ENCODE peak calls at places on chromosomes 6 and 20, in nine cellular contexts. One of them, this sample, is unnamed.

GRCh38 chr6:143971453-143971852 is 36.6 kb downstream of the PLAGL1 start:
- DNase-seq in NCI-H1092: no peak
- DNase-seq in activated CD8-positive, alpha-beta memory T cell treated with anti-CD3 and anti-CD28 coated beads for 1 hour: no peak
- DNase-seq in ACHN: no peak
- DNase-seq in activated CD4-positive, alpha-beta memory T cell treated with anti-CD3 and anti-CD28 coated beads for 36 hours: no peak
- DNase-seq in cardiac muscle cell: no peak
- DNase-seq in cardiac septum: no peak
- DNase-seq in GM12892: no peak
- DNase-seq in hippocampal formation: no peak
- DNase-seq in this sample: no peak

GRCh38 chr6:28333599-28334018 is 2.3 kb downstream of the ZSCAN31 start:
- DNase-seq in NCI-H1092: no peak
- DNase-seq in activated CD8-positive, alpha-beta memory T cell treated with anti-CD3 and anti-CD28 coated beads for 1 hour: no peak
- DNase-seq in ACHN: no peak
- DNase-seq in activated CD4-positive, alpha-beta memory T cell treated with anti-CD3 and anti-CD28 coated beads for 36 hours: no peak
- DNase-seq in cardiac muscle cell: no peak
- DNase-seq in cardiac septum: no peak
- DNase-seq in GM12892: no peak
- DNase-seq in hippocampal formation: no peak
- DNase-seq in this sample: no peak

GRCh38 chr20:59770270-59770669 is 163.2 kb downstream of the SYCP2 start:
- DNase-seq in NCI-H1092: no peak
- DNase-seq in activated CD8-positive, alpha-beta memory T cell treated with anti-CD3 and anti-CD28 coated beads for 1 hour: no peak
- DNase-seq in ACHN: peak
- DNase-seq in activated CD4-positive, alpha-beta memory T cell treated with anti-CD3 and anti-CD28 coated beads for 36 hours: no peak
- DNase-seq in cardiac muscle cell: no peak
- DNase-seq in cardiac septum: no peak
- DNase-seq in GM12892: no peak
- DNase-seq in hippocampal formation: no peak
- DNase-seq in this sample: no peak

GRCh38 chr6:129671442-129672344 is 38.3 kb downstream of the ARHGAP18 start:
- DNase-seq in NCI-H1092: no peak
- DNase-seq in activated CD8-positive, alpha-beta memory T cell treated with anti-CD3 and anti-CD28 coated beads for 1 hour: no peak
- DNase-seq in ACHN: peak
- DNase-seq in activated CD4-positive, alpha-beta memory T cell treated with anti-CD3 and anti-CD28 coated beads for 36 hours: peak
- DNase-seq in cardiac muscle cell: peak
- DNase-seq in cardiac septum: no peak
- DNase-seq in GM12892: peak
- DNase-seq in hippocampal formation: no peak
- DNase-seq in this sample: no peak

GRCh38 chr6:85482206-85483040 is 32.5 kb downstream of the NT5E start:
- DNase-seq in NCI-H1092: no peak
- DNase-seq in activated CD8-positive, alpha-beta memory T cell treated with anti-CD3 and anti-CD28 coated beads for 1 hour: no peak
- DNase-seq in ACHN: no peak
- DNase-seq in activated CD4-positive, alpha-beta memory T cell treated with anti-CD3 and anti-CD28 coated beads for 36 hours: no peak
- DNase-seq in cardiac muscle cell: peak
- DNase-seq in cardiac septum: no peak
- DNase-seq in GM12892: no peak
- DNase-seq in hippocampal formation: no peak
- DNase-seq in this sample: no peak

GRCh38 chr20:51121901-51122412 is 99.0 kb upstream of the KCNG1 start:
- DNase-seq in NCI-H1092: no peak
- DNase-seq in activated CD8-positive, alpha-beta memory T cell treated with anti-CD3 and anti-CD28 coated beads for 1 hour: no peak
- DNase-seq in ACHN: no peak
- DNase-seq in activated CD4-positive, alpha-beta memory T cell treated with anti-CD3 and anti-CD28 coated beads for 36 hours: no peak
- DNase-seq in cardiac muscle cell: no peak
- DNase-seq in cardiac septum: no peak
- DNase-seq in GM12892: no peak
- DNase-seq in hippocampal formation: no peak
- DNase-seq in this sample: no peak

GRCh38 chr6:109978174-109979032 is at the start of gene GPR6:
- DNase-seq in NCI-H1092: peak
- DNase-seq in activated CD8-positive, alpha-beta memory T cell treated with anti-CD3 and anti-CD28 coated beads for 1 hour: peak
- DNase-seq in ACHN: peak
- DNase-seq in activated CD4-positive, alpha-beta memory T cell treated with anti-CD3 and anti-CD28 coated beads for 36 hours: peak
- DNase-seq in cardiac muscle cell: peak
- DNase-seq in cardiac septum: no peak
- DNase-seq in GM12892: peak
- DNase-seq in hippocampal formation: no peak
- DNase-seq in this sample: peak

GRCh38 chr6:48449002-48449401 is 338.0 kb upstream of the PTCHD4 start:
- DNase-seq in NCI-H1092: no peak
- DNase-seq in activated CD8-positive, alpha-beta memory T cell treated with anti-CD3 and anti-CD28 coated beads for 1 hour: no peak
- DNase-seq in ACHN: no peak
- DNase-seq in activated CD4-positive, alpha-beta memory T cell treated with anti-CD3 and anti-CD28 coated beads for 36 hours: no peak
- DNase-seq in cardiac muscle cell: peak
- DNase-seq in cardiac septum: no peak
- DNase-seq in GM12892: no peak
- DNase-seq in hippocampal formation: no peak
- DNase-seq in this sample: no peak

GRCh38 chr6:120938164-120938875 is 396.0 kb downstream of the TBC1D32 start:
- DNase-seq in NCI-H1092: no peak
- DNase-seq in activated CD8-positive, alpha-beta memory T cell treated with anti-CD3 and anti-CD28 coated beads for 1 hour: no peak
- DNase-seq in ACHN: no peak
- DNase-seq in activated CD4-positive, alpha-beta memory T cell treated with anti-CD3 and anti-CD28 coated beads for 36 hours: no peak
- DNase-seq in cardiac muscle cell: no peak
- DNase-seq in cardiac septum: no peak
- DNase-seq in GM12892: no peak
- DNase-seq in hippocampal formation: no peak
- DNase-seq in this sample: no peak

GRCh38 chr20:15071010-15071808 is 733.8 kb upstream of the FLRT3 start:
- DNase-seq in NCI-H1092: no peak
- DNase-seq in activated CD8-positive, alpha-beta memory T cell treated with anti-CD3 and anti-CD28 coated beads for 1 hour: no peak
- DNase-seq in ACHN: no peak
- DNase-seq in activated CD4-positive, alpha-beta memory T cell treated with anti-CD3 and anti-CD28 coated beads for 36 hours: no peak
- DNase-seq in cardiac muscle cell: no peak
- DNase-seq in cardiac septum: no peak
- DNase-seq in GM12892: no peak
- DNase-seq in hippocampal formation: no peak
- DNase-seq in this sample: no peak

GRCh38 chr20:20051767-20052073 is 546 bp downstream of the CRNKL1 start:
- DNase-seq in NCI-H1092: no peak
- DNase-seq in activated CD8-positive, alpha-beta memory T cell treated with anti-CD3 and anti-CD28 coated beads for 1 hour: no peak
- DNase-seq in ACHN: no peak
- DNase-seq in activated CD4-positive, alpha-beta memory T cell treated with anti-CD3 and anti-CD28 coated beads for 36 hours: no peak
- DNase-seq in cardiac muscle cell: no peak
- DNase-seq in cardiac septum: no peak
- DNase-seq in GM12892: no peak
- DNase-seq in hippocampal formation: no peak
- DNase-seq in this sample: no peak

GRCh38 chr6:170033666-170034065 is 257.2 kb downstream of the DLL1 start:
- DNase-seq in NCI-H1092: no peak
- DNase-seq in activated CD8-positive, alpha-beta memory T cell treated with anti-CD3 and anti-CD28 coated beads for 1 hour: no peak
- DNase-seq in ACHN: no peak
- DNase-seq in activated CD4-positive, alpha-beta memory T cell treated with anti-CD3 and anti-CD28 coated beads for 36 hours: no peak
- DNase-seq in cardiac muscle cell: no peak
- DNase-seq in cardiac septum: peak
- DNase-seq in GM12892: no peak
- DNase-seq in hippocampal formation: no peak
- DNase-seq in this sample: no peak

GRCh38 chr6:106370639-106371038 is 10.1 kb downstream of the CRYBG1 start:
- DNase-seq in NCI-H1092: no peak
- DNase-seq in activated CD8-positive, alpha-beta memory T cell treated with anti-CD3 and anti-CD28 coated beads for 1 hour: no peak
- DNase-seq in ACHN: no peak
- DNase-seq in activated CD4-positive, alpha-beta memory T cell treated with anti-CD3 and anti-CD28 coated beads for 36 hours: no peak
- DNase-seq in cardiac muscle cell: no peak
- DNase-seq in cardiac septum: no peak
- DNase-seq in GM12892: no peak
- DNase-seq in hippocampal formation: no peak
- DNase-seq in this sample: no peak

GRCh38 chr6:11083491-11083890 is 10.1 kb upstream of the SMIM13 start:
- DNase-seq in NCI-H1092: no peak
- DNase-seq in activated CD8-positive, alpha-beta memory T cell treated with anti-CD3 and anti-CD28 coated beads for 1 hour: no peak
- DNase-seq in ACHN: no peak
- DNase-seq in activated CD4-positive, alpha-beta memory T cell treated with anti-CD3 and anti-CD28 coated beads for 36 hours: no peak
- DNase-seq in cardiac muscle cell: peak
- DNase-seq in cardiac septum: no peak
- DNase-seq in GM12892: no peak
- DNase-seq in hippocampal formation: no peak
- DNase-seq in this sample: no peak

GRCh38 chr6:160301341-160301740 is 42.7 kb upstream of the SLC22A2 start:
- DNase-seq in NCI-H1092: no peak
- DNase-seq in activated CD8-positive, alpha-beta memory T cell treated with anti-CD3 and anti-CD28 coated beads for 1 hour: no peak
- DNase-seq in ACHN: no peak
- DNase-seq in activated CD4-positive, alpha-beta memory T cell treated with anti-CD3 and anti-CD28 coated beads for 36 hours: no peak
- DNase-seq in cardiac muscle cell: no peak
- DNase-seq in cardiac septum: no peak
- DNase-seq in GM12892: no peak
- DNase-seq in hippocampal formation: no peak
- DNase-seq in this sample: no peak

GRCh38 chr6:46719099-46719498 is 16.1 kb downstream of the PLA2G7 start:
- DNase-seq in NCI-H1092: no peak
- DNase-seq in activated CD8-positive, alpha-beta memory T cell treated with anti-CD3 and anti-CD28 coated beads for 1 hour: no peak
- DNase-seq in ACHN: no peak
- DNase-seq in activated CD4-positive, alpha-beta memory T cell treated with anti-CD3 and anti-CD28 coated beads for 36 hours: no peak
- DNase-seq in cardiac muscle cell: peak
- DNase-seq in cardiac septum: no peak
- DNase-seq in GM12892: no peak
- DNase-seq in hippocampal formation: no peak
- DNase-seq in this sample: no peak

GRCh38 chr6:158828807-158829206 is 9.6 kb upstream of the EZR start:
- DNase-seq in NCI-H1092: no peak
- DNase-seq in activated CD8-positive, alpha-beta memory T cell treated with anti-CD3 and anti-CD28 coated beads for 1 hour: no peak
- DNase-seq in ACHN: no peak
- DNase-seq in activated CD4-positive, alpha-beta memory T cell treated with anti-CD3 and anti-CD28 coated beads for 36 hours: no peak
- DNase-seq in cardiac muscle cell: no peak
- DNase-seq in cardiac septum: no peak
- DNase-seq in GM12892: no peak
- DNase-seq in hippocampal formation: no peak
- DNase-seq in this sample: no peak

GRCh38 chr6:328184-328670 is 35.9 kb downstream of the DUSP22 start:
- DNase-seq in NCI-H1092: no peak
- DNase-seq in activated CD8-positive, alpha-beta memory T cell treated with anti-CD3 and anti-CD28 coated beads for 1 hour: no peak
- DNase-seq in ACHN: peak
- DNase-seq in activated CD4-positive, alpha-beta memory T cell treated with anti-CD3 and anti-CD28 coated beads for 36 hours: peak
- DNase-seq in cardiac muscle cell: peak
- DNase-seq in cardiac septum: peak
- DNase-seq in GM12892: peak
- DNase-seq in hippocampal formation: no peak
- DNase-seq in this sample: no peak

GRCh38 chr6:149728499-149729234 is 10.8 kb upstream of the LATS1 start:
- DNase-seq in NCI-H1092: no peak
- DNase-seq in activated CD8-positive, alpha-beta memory T cell treated with anti-CD3 and anti-CD28 coated beads for 1 hour: no peak
- DNase-seq in ACHN: no peak
- DNase-seq in activated CD4-positive, alpha-beta memory T cell treated with anti-CD3 and anti-CD28 coated beads for 36 hours: no peak
- DNase-seq in cardiac muscle cell: no peak
- DNase-seq in cardiac septum: no peak
- DNase-seq in GM12892: no peak
- DNase-seq in hippocampal formation: no peak
- DNase-seq in this sample: no peak

GRCh38 chr6:33985333-33985751 is 160.5 kb downstream of the GRM4 start:
- DNase-seq in NCI-H1092: no peak
- DNase-seq in activated CD8-positive, alpha-beta memory T cell treated with anti-CD3 and anti-CD28 coated beads for 1 hour: no peak
- DNase-seq in ACHN: no peak
- DNase-seq in activated CD4-positive, alpha-beta memory T cell treated with anti-CD3 and anti-CD28 coated beads for 36 hours: no peak
- DNase-seq in cardiac muscle cell: no peak
- DNase-seq in cardiac septum: peak
- DNase-seq in GM12892: no peak
- DNase-seq in hippocampal formation: no peak
- DNase-seq in this sample: no peak

GRCh38 chr20:50991076-50991475 is 31.8 kb downstream of the KCNG1 start:
- DNase-seq in NCI-H1092: no peak
- DNase-seq in activated CD8-positive, alpha-beta memory T cell treated with anti-CD3 and anti-CD28 coated beads for 1 hour: no peak
- DNase-seq in ACHN: no peak
- DNase-seq in activated CD4-positive, alpha-beta memory T cell treated with anti-CD3 and anti-CD28 coated beads for 36 hours: no peak
- DNase-seq in cardiac muscle cell: no peak
- DNase-seq in cardiac septum: no peak
- DNase-seq in GM12892: no peak
- DNase-seq in hippocampal formation: no peak
- DNase-seq in this sample: no peak

GRCh38 chr20:4483481-4483880 is 238.2 kb upstream of the PRND start:
- DNase-seq in NCI-H1092: no peak
- DNase-seq in activated CD8-positive, alpha-beta memory T cell treated with anti-CD3 and anti-CD28 coated beads for 1 hour: no peak
- DNase-seq in ACHN: no peak
- DNase-seq in activated CD4-positive, alpha-beta memory T cell treated with anti-CD3 and anti-CD28 coated beads for 36 hours: no peak
- DNase-seq in cardiac muscle cell: peak
- DNase-seq in cardiac septum: no peak
- DNase-seq in GM12892: no peak
- DNase-seq in hippocampal formation: no peak
- DNase-seq in this sample: no peak

GRCh38 chr20:44811150-44811685 is 872 bp upstream of the RIMS4 start:
- DNase-seq in NCI-H1092: no peak
- DNase-seq in activated CD8-positive, alpha-beta memory T cell treated with anti-CD3 and anti-CD28 coated beads for 1 hour: no peak
- DNase-seq in ACHN: no peak
- DNase-seq in activated CD4-positive, alpha-beta memory T cell treated with anti-CD3 and anti-CD28 coated beads for 36 hours: no peak
- DNase-seq in cardiac muscle cell: no peak
- DNase-seq in cardiac septum: no peak
- DNase-seq in GM12892: no peak
- DNase-seq in hippocampal formation: no peak
- DNase-seq in this sample: no peak

This sample was measured in SHP77 treated with DMSO at 0.1 percent for 48 hours.